ENCODE peak calls at places on chromosomes 2 and 18, in five cellular contexts. A, F, T, S and P are unnamed samples.

GRCh38 chr2:3500326-3500899 is 18.9 kb downstream of the ADI1 start:
- DNase-seq in A (no peak), F (no peak), T (no peak), S (no peak), P (no peak)

GRCh38 chr18:25229080-25229479 is 122.9 kb downstream of the ZNF521 start:
- DNase-seq in A (peak), F (peak), T (no peak), S (no peak), P (no peak)

GRCh38 chr2:120466704-120467054 is 120.7 kb downstream of the INHBB start:
- DNase-seq in A (no peak), F (no peak), T (no peak), S (peak), P (no peak)

GRCh38 chr2:7012141-7012809 is 95.1 kb downstream of the RNF144A start:
- DNase-seq in A (no peak), F (no peak), T (no peak), S (no peak), P (no peak)

GRCh38 chr18:48831802-48832201 is 119.0 kb downstream of the SMAD7 start:
- DNase-seq in A (no peak), F (no peak), T (no peak), S (no peak), P (no peak)

GRCh38 chr2:25379535-25379934 is 37.8 kb upstream of the DNMT3A start:
- DNase-seq in A (no peak), F (no peak), T (no peak), S (no peak), P (peak)

GRCh38 chr2:232464534-232464865 is 8.5 kb downstream of the ALPI start:
- DNase-seq in A (peak), F (no peak), T (no peak), S (no peak), P (no peak)

GRCh38 chr2:239928457-239929350 is 96.4 kb downstream of the NDUFA10 start:
- DNase-seq in A (no peak), F (no peak), T (no peak), S (no peak), P (no peak)

GRCh38 chr18:2627821-2628276 is 27.7 kb upstream of the SMCHD1 start:
- DNase-seq in A (no peak), F (no peak), T (peak), S (peak), P (no peak)

GRCh38 chr2:216404010-216404618 is 8.2 kb upstream of the SMARCAL1 start:
- DNase-seq in A (peak), F (peak), T (peak), S (peak), P (no peak)

GRCh38 chr2:142140434-142140845 is 9.6 kb upstream of the LRP1B start:
- DNase-seq in A (no peak), F (no peak), T (peak), S (peak), P (no peak)

GRCh38 chr2:240839152-240840143 is 19.4 kb upstream of the KIF1A start:
- DNase-seq in A (no peak), F (no peak), T (no peak), S (no peak), P (no peak)

GRCh38 chr2:61214171-61214570 is 52.2 kb downstream of the C2orf74 start:
- DNase-seq in A (no peak), F (no peak), T (no peak), S (no peak), P (no peak)

GRCh38 chr2:171225989-171226388 is 65.3 kb upstream of the TLK1 start:
- DNase-seq in A (no peak), F (no peak), T (no peak), S (no peak), P (no peak)

GRCh38 chr18:59008302-59008974 is 131.2 kb upstream of the SEC11C start:
- DNase-seq in A (no peak), F (no peak), T (peak), S (no peak), P (peak)

GRCh38 chr18:3273042-3273441 is 11.1 kb downstream of the MYL12B start:
- DNase-seq in A (no peak), F (no peak), T (no peak), S (no peak), P (no peak)

GRCh38 chr2:3516831-3517230 is 2.5 kb downstream of the ADI1 start:
- DNase-seq in A (no peak), F (no peak), T (no peak), S (no peak), P (no peak)

GRCh38 chr2:197205590-197206215 is 104.9 kb downstream of the ANKRD44 start:
- DNase-seq in A (no peak), F (no peak), T (no peak), S (no peak), P (no peak)

GRCh38 chr18:58535340-58536186 is 93.3 kb downstream of the ALPK2 start:
- DNase-seq in A (no peak), F (no peak), T (no peak), S (no peak), P (no peak)

GRCh38 chr18:62420513-62421209 is 95.6 kb downstream of the TNFRSF11A start:
- DNase-seq in A (no peak), F (peak), T (peak), S (peak), P (no peak)

GRCh38 chr2:183149489-183149888 is 25.2 kb downstream of the NUP35 start:
- DNase-seq in A (peak), F (no peak), T (no peak), S (no peak), P (no peak)

GRCh38 chr2:174779361-174779928 is 15.2 kb upstream of the CHRNA1 start:
- DNase-seq in A (peak), F (no peak), T (no peak), S (no peak), P (no peak)

GRCh38 chr2:233643128-233643527 is 6.9 kb downstream of the UGT1A10 start:
- DNase-seq in A (no peak), F (no peak), T (peak), S (peak), P (peak)

GRCh38 chr18:25876334-25876979 is 214.0 kb downstream of the SS18 start:
- DNase-seq in A (peak), F (no peak), T (no peak), S (no peak), P (no peak)

GRCh38 chr2:239534581-239535412 is 134.0 kb upstream of the HDAC4 start:
- DNase-seq in A (no peak), F (no peak), T (no peak), S (no peak), P (no peak)

GRCh38 chr2:123080331-123080730 is 944.8 kb upstream of the CNTNAP5 start:
- DNase-seq in A (no peak), F (no peak), T (no peak), S (no peak), P (no peak)

GRCh38 chr2:123086613-123087012 is 938.5 kb upstream of the CNTNAP5 start:
- DNase-seq in A (no peak), F (no peak), T (no peak), S (no peak), P (no peak)

GRCh38 chr2:123091471-123091870 is 933.6 kb upstream of the CNTNAP5 start:
- DNase-seq in A (no peak), F (no peak), T (no peak), S (no peak), P (no peak)

GRCh38 chr2:123085479-123085878 is 939.6 kb upstream of the CNTNAP5 start:
- DNase-seq in A (no peak), F (no peak), T (no peak), S (no peak), P (no peak)
- TF ChIP-seq CHD2 in A (no peak), F (no peak), T (no peak), S (no peak), P (no peak)

GRCh38 chr2:73268831-73269685 is 15.2 kb downstream of the FBXO41 start:
- DNase-seq in A (no peak), F (no peak), T (peak), S (no peak), P (peak)

GRCh38 chr2:73267008-73267407 is 17.3 kb downstream of the FBXO41 start:
- DNase-seq in A (no peak), F (no peak), T (no peak), S (no peak), P (no peak)

GRCh38 chr2:73266061-73266891 is 18.0 kb downstream of the FBXO41 start:
- DNase-seq in A (no peak), F (no peak), T (no peak), S (no peak), P (no peak)

GRCh38 chr2:73269686-73270465 is 14.4 kb downstream of the FBXO41 start:
- DNase-seq in A (no peak), F (no peak), T (no peak), S (no peak), P (no peak)

GRCh38 chr2:73268368-73268830 is 15.9 kb downstream of the FBXO41 start:
- DNase-seq in A (no peak), F (no peak), T (no peak), S (no peak), P (no peak)
- TF ChIP-seq CHD2 in A (no peak), F (no peak), T (no peak), S (no peak), P (no peak)

GRCh38 chr2:11573418-11574175 is 39.8 kb downstream of the GREB1 start:
- DNase-seq in A (no peak), F (peak), T (no peak), S (no peak), P (no peak)

GRCh38 chr2:11569636-11570035 is 35.8 kb downstream of the GREB1 start:
- DNase-seq in A (no peak), F (no peak), T (no peak), S (no peak), P (no peak)

GRCh38 chr2:11568436-11568835 is 34.6 kb downstream of the GREB1 start:
- DNase-seq in A (no peak), F (no peak), T (no peak), S (no peak), P (no peak)

GRCh38 chr2:11572996-11573395 is 39.2 kb downstream of the GREB1 start:
- DNase-seq in A (no peak), F (no peak), T (no peak), S (no peak), P (no peak)

GRCh38 chr2:11571170-11571569 is 37.3 kb downstream of the GREB1 start:
- DNase-seq in A (no peak), F (no peak), T (no peak), S (no peak), P (no peak)
- TF ChIP-seq CHD2 in A (no peak), F (no peak), T (no peak), S (no peak), P (no peak)

GRCh38 chr2:200089040-200089755 is 133.8 kb downstream of the MAIP1 start:
- DNase-seq in A (no peak), F (no peak), T (no peak), S (no peak), P (no peak)

GRCh38 chr2:200084036-200084435 is 128.7 kb downstream of the MAIP1 start:
- DNase-seq in A (no peak), F (no peak), T (no peak), S (no peak), P (no peak)

GRCh38 chr2:200087451-200087850 is 132.1 kb downstream of the MAIP1 start:
- DNase-seq in A (no peak), F (no peak), T (no peak), S (no peak), P (no peak)

GRCh38 chr2:200089756-200090109 is 134.4 kb downstream of the MAIP1 start:
- DNase-seq in A (no peak), F (no peak), T (no peak), S (no peak), P (no peak)

GRCh38 chr2:200086911-200087310 is 131.5 kb downstream of the MAIP1 start:
- DNase-seq in A (no peak), F (no peak), T (no peak), S (no peak), P (no peak)
- TF ChIP-seq CHD2 in A (no peak), F (no peak), T (no peak), S (no peak), P (no peak)

GRCh38 chr2:101806123-101806522 is 108.6 kb downstream of the MAP4K4 start:
- DNase-seq in A (no peak), F (peak), T (peak), S (peak), P (peak)
- TF ChIP-seq CHD2 in A (no peak), F (no peak), T (no peak), S (no peak), P (no peak)

GRCh38 chr18:31454066-31454708 is 6.6 kb downstream of the DSG3 start:
- DNase-seq in A (no peak), F (no peak), T (peak), S (peak), P (no peak)

GRCh38 chr18:31451625-31452024 is 4.1 kb downstream of the DSG3 start:
- DNase-seq in A (no peak), F (no peak), T (no peak), S (no peak), P (no peak)

GRCh38 chr18:31446854-31447253 is 687 bp upstream of the DSG3 start:
- DNase-seq in A (no peak), F (no peak), T (no peak), S (no peak), P (no peak)

GRCh38 chr18:31447530-31448191 is at the start of gene DSG3:
- DNase-seq in A (no peak), F (no peak), T (no peak), S (no peak), P (no peak)

GRCh38 chr18:31450409-31450808 is 2.9 kb downstream of the DSG3 start:
- DNase-seq in A (no peak), F (no peak), T (no peak), S (no peak), P (no peak)
- TF ChIP-seq CHD2 in A (no peak), F (no peak), T (no peak), S (no peak), P (no peak)

GRCh38 chr2:40734797-40735196 is 282.9 kb upstream of the SLC8A1 start:
- DNase-seq in A (no peak), F (no peak), T (no peak), S (no peak), P (no peak)
- TF ChIP-seq CHD2 in A (no peak), F (no peak), T (no peak), S (no peak), P (no peak)

GRCh38 chr18:23384778-23385736 is 68.0 kb upstream of the RIOK3 start:
- DNase-seq in A (no peak), F (no peak), T (no peak), S (peak), P (no peak)
- TF ChIP-seq CHD2 in A (no peak), F (no peak), T (no peak), S (no peak), P (no peak)

GRCh38 chr2:23777857-23778256 is 149.1 kb downstream of the ATAD2B start:
- DNase-seq in A (peak), F (no peak), T (no peak), S (no peak), P (no peak)
- TF ChIP-seq CHD2 in A (no peak), F (no peak), T (no peak), S (no peak), P (no peak)

GRCh38 chr2:195563857-195564512 is 93.0 kb upstream of the SLC39A10 start:
- DNase-seq in A (no peak), F (no peak), T (peak), S (no peak), P (no peak)
- TF ChIP-seq CHD2 in A (no peak), F (no peak), T (no peak), S (no peak), P (no peak)